ENCODE peak calls at places on chromosome 1, in four cellular contexts. One of them, this sample, is unnamed.

GRCh38 chr1:210728437-210729149 is 399.9 kb downstream of the HHAT start:
- DNase-seq in psoas muscle: no peak
- DNase-seq in naive B cell: no peak
- DNase-seq in Calu3: no peak
- DNase-seq in this sample: no peak

GRCh38 chr1:11802973-11803885 is 2.5 kb downstream of the MTHFR start:
- DNase-seq in naive B cell: peak; percentile 74
- DNase-seq in Calu3: peak; percentile 61
- DNase-seq in psoas muscle: peak; percentile 92
- DNase-seq in this sample: peak; percentile 97

GRCh38 chr1:247639381-247639981 is 34.1 kb downstream of the OR2G3 start:
- DNase-seq in Calu3: no peak
- DNase-seq in naive B cell: peak; percentile 8
- DNase-seq in psoas muscle: peak; percentile 62
- DNase-seq in this sample: peak; percentile 76

GRCh38 chr1:159141584-159142518 is 29.6 kb upstream of the CADM3 start:
- DNase-seq in naive B cell: no peak
- DNase-seq in psoas muscle: no peak
- DNase-seq in Calu3: no peak
- DNase-seq in this sample: no peak

GRCh38 chr1:38743184-38743583 is 116.4 kb downstream of the RRAGC start:
- DNase-seq in psoas muscle: no peak
- DNase-seq in Calu3: no peak
- DNase-seq in naive B cell: no peak
- DNase-seq in this sample: no peak

GRCh38 chr1:156675271-156675708 is 1.9 kb downstream of the NES start:
- DNase-seq in naive B cell: no peak
- DNase-seq in Calu3: no peak
- DNase-seq in psoas muscle: no peak
- DNase-seq in this sample: no peak

GRCh38 chr1:147463022-147463421 is 78.3 kb upstream of the BCL9 start:
- DNase-seq in psoas muscle: no peak
- DNase-seq in Calu3: no peak
- DNase-seq in naive B cell: no peak
- DNase-seq in this sample: no peak

GRCh38 chr1:203888807-203889251 is 27.4 kb downstream of the SNRPE start:
- DNase-seq in psoas muscle: no peak
- DNase-seq in naive B cell: no peak
- DNase-seq in Calu3: no peak
- DNase-seq in this sample: no peak

GRCh38 chr1:119253366-119253765 is 112.9 kb upstream of the WARS2 start:
- DNase-seq in naive B cell: no peak
- DNase-seq in psoas muscle: no peak
- DNase-seq in Calu3: no peak
- DNase-seq in this sample: no peak

GRCh38 chr1:71658295-71658694 is 577.5 kb upstream of the ZRANB2 start:
- DNase-seq in psoas muscle: no peak
- DNase-seq in naive B cell: no peak
- DNase-seq in Calu3: no peak
- DNase-seq in this sample: no peak

GRCh38 chr1:234768171-234768568 is 158.2 kb upstream of the IRF2BP2 start:
- DNase-seq in psoas muscle: no peak
- DNase-seq in Calu3: no peak
- DNase-seq in naive B cell: peak; percentile 31
- DNase-seq in this sample: peak; percentile 39

GRCh38 chr1:248834343-248834940 is 3.6 kb upstream of the ZNF672 start:
- DNase-seq in naive B cell: no peak
- DNase-seq in psoas muscle: no peak
- DNase-seq in Calu3: no peak
- DNase-seq in this sample: peak; percentile 49

GRCh38 chr1:5973771-5974170 is 18.5 kb downstream of the NPHP4 start:
- DNase-seq in naive B cell: no peak
- DNase-seq in psoas muscle: no peak
- DNase-seq in Calu3: no peak
- DNase-seq in this sample: no peak

GRCh38 chr1:145956776-145957442 is 908 bp downstream of the LIX1L start:
- DNase-seq in psoas muscle: peak; percentile 43
- DNase-seq in Calu3: no peak
- DNase-seq in naive B cell: peak; percentile 11
- DNase-seq in this sample: no peak

GRCh38 chr1:100896481-100896982 is 642 bp downstream of the SLC30A7 start:
- DNase-seq in Calu3: peak; percentile 28
- DNase-seq in psoas muscle: no peak
- DNase-seq in naive B cell: peak; percentile 56
- DNase-seq in this sample: peak; percentile 71

GRCh38 chr1:46539968-46540367 is 11.5 kb downstream of the KNCN start:
- DNase-seq in naive B cell: no peak
- DNase-seq in Calu3: no peak
- DNase-seq in psoas muscle: no peak
- DNase-seq in this sample: no peak

GRCh38 chr1:100265562-100265930 is 470 bp upstream of the RTCA start:
- DNase-seq in Calu3: peak; percentile 7
- DNase-seq in naive B cell: no peak
- DNase-seq in psoas muscle: no peak
- DNase-seq in this sample: peak; percentile 82

GRCh38 chr1:208600456-208600855 is 356.3 kb upstream of the PLXNA2 start:
- DNase-seq in psoas muscle: no peak
- DNase-seq in naive B cell: no peak
- DNase-seq in Calu3: no peak
- DNase-seq in this sample: no peak

GRCh38 chr1:162632234-162632666 is at the start of gene DDR2:
- DNase-seq in psoas muscle: peak; percentile 73
- DNase-seq in naive B cell: no peak
- DNase-seq in Calu3: no peak
- DNase-seq in this sample: no peak

GRCh38 chr1:211082824-211083223 is 51.1 kb downstream of the KCNH1 start:
- DNase-seq in Calu3: peak; percentile 22
- DNase-seq in naive B cell: no peak
- DNase-seq in psoas muscle: no peak
- DNase-seq in this sample: peak; percentile 42

GRCh38 chr1:182515556-182515955 is 65.6 kb downstream of the RGSL1 start:
- DNase-seq in Calu3: no peak
- DNase-seq in psoas muscle: no peak
- DNase-seq in naive B cell: no peak
- DNase-seq in this sample: no peak

GRCh38 chr1:167328762-167329483 is 108.2 kb downstream of the POU2F1 start:
- DNase-seq in naive B cell: peak; percentile 83
- DNase-seq in Calu3: no peak
- DNase-seq in psoas muscle: no peak
- DNase-seq in this sample: peak; percentile 92

GRCh38 chr1:180230416-180230790 is 339 bp downstream of the LHX4 start:
- DNase-seq in Calu3: peak; percentile 13
- DNase-seq in psoas muscle: no peak
- DNase-seq in naive B cell: no peak
- DNase-seq in this sample: no peak

GRCh38 chr1:38092256-38092655 is 45.7 kb upstream of the POU3F1 start:
- DNase-seq in Calu3: no peak
- DNase-seq in psoas muscle: no peak
- DNase-seq in naive B cell: no peak
- DNase-seq in this sample: no peak

GRCh38 chr1:241767737-241768136 is 80.3 kb upstream of the EXO1 start:
- DNase-seq in psoas muscle: no peak
- DNase-seq in naive B cell: no peak
- DNase-seq in Calu3: no peak
- DNase-seq in this sample: no peak

GRCh38 chr1:83725735-83726360 is 273.1 kb downstream of the TTLL7 start:
- DNase-seq in naive B cell: no peak
- DNase-seq in Calu3: no peak
- DNase-seq in psoas muscle: no peak
- DNase-seq in this sample: no peak

GRCh38 chr1:35656863-35657232 is 15.5 kb upstream of the PSMB2 start:
- DNase-seq in psoas muscle: no peak
- DNase-seq in Calu3: no peak
- DNase-seq in naive B cell: no peak
- DNase-seq in this sample: no peak

GRCh38 chr1:233647083-233647482 is 33.2 kb downstream of the KCNK1 start:
- DNase-seq in naive B cell: no peak
- DNase-seq in Calu3: no peak
- DNase-seq in psoas muscle: no peak
- DNase-seq in this sample: no peak

GRCh38 chr1:63984891-63985290 is 211.1 kb downstream of the ROR1 start:
- DNase-seq in Calu3: no peak
- DNase-seq in naive B cell: no peak
- DNase-seq in psoas muscle: no peak
- DNase-seq in this sample: no peak

GRCh38 chr1:21260405-21261129 is 29.7 kb downstream of the ECE1 start:
- DNase-seq in naive B cell: no peak
- DNase-seq in psoas muscle: no peak
- DNase-seq in Calu3: peak; percentile 39
- DNase-seq in this sample: no peak

GRCh38 chr1:239951518-239952130 is 140.1 kb upstream of the FMN2 start:
- DNase-seq in psoas muscle: peak; percentile 24
- DNase-seq in naive B cell: peak; percentile 15
- DNase-seq in Calu3: peak; percentile 83
- DNase-seq in this sample: peak; percentile 90

GRCh38 chr1:112563341-112563740 is 54.6 kb downstream of the WNT2B start:
- DNase-seq in naive B cell: no peak
- DNase-seq in Calu3: no peak
- DNase-seq in psoas muscle: no peak
- DNase-seq in this sample: no peak

GRCh38 chr1:242129103-242129502 is 130.2 kb upstream of the MAP1LC3C start:
- DNase-seq in psoas muscle: no peak
- DNase-seq in Calu3: no peak
- DNase-seq in naive B cell: no peak
- DNase-seq in this sample: peak; percentile 85

GRCh38 chr1:227894306-227894721 is 53.4 kb downstream of the WNT9A start:
- DNase-seq in naive B cell: no peak
- DNase-seq in psoas muscle: peak; percentile 7
- DNase-seq in Calu3: peak; percentile 0
- DNase-seq in this sample: no peak

This sample was measured in OCI-M1.